ENCODE peak calls at places on chromosomes 16 and 17, in eight cellular contexts. X is BE2C, Y is cardiac muscle cell, Q is brain microvascular endothelial cell, G is lower leg skin, E is neural progenitor cell, K is astrocyte of the cerebellum, N is thoracic aorta. O is an unnamed sample.

GRCh38 chr16:88924834-88925539 is 52.0 kb downstream of the CBFA2T3 start:
- DNase-seq in N (no peak), X (peak), E (peak), G (no peak), K (peak), Q (peak), Y (peak), O (peak)

GRCh38 chr17:50803676-50804075 is 31.7 kb upstream of the WFIKKN2 start:
- DNase-seq in N (no peak), X (no peak), K (no peak), Q (no peak), G (no peak), E (no peak), Y (no peak), O (no peak)

GRCh38 chr16:62363451-62363850 is 327.2 kb upstream of the CDH8 start:
- DNase-seq in G (no peak), N (no peak), X (no peak), Q (no peak), Y (no peak), E (peak), K (no peak), O (peak)

GRCh38 chr17:81037783-81038733 is 3.1 kb downstream of the BAIAP2 start:
- DNase-seq in N (no peak), E (no peak), X (no peak), G (no peak), Y (no peak), K (no peak), Q (no peak), O (no peak)

GRCh38 chr17:34163123-34163522 is 92.0 kb upstream of the CCL2 start:
- DNase-seq in X (no peak), K (no peak), Y (no peak), N (no peak), E (no peak), G (no peak), Q (no peak), O (no peak)

GRCh38 chr16:86825631-86826030 is 247.3 kb downstream of the FOXL1 start:
- DNase-seq in X (no peak), K (no peak), Q (no peak), Y (no peak), E (no peak), N (no peak), G (no peak), O (no peak)

GRCh38 chr17:38579934-38580333 is 25.8 kb downstream of the SRCIN1 start:
- DNase-seq in K (no peak), G (no peak), Q (peak), Y (peak), X (peak), E (peak), N (no peak), O (peak)

GRCh38 chr17:32876414-32877163 is at the start of gene MYO1D:
- DNase-seq in E (peak), N (no peak), Y (no peak), G (peak), K (no peak), X (peak), Q (no peak), O (peak)

GRCh38 chr17:27293898-27294688 is at the start of gene WSB1:
- DNase-seq in Q (peak), Y (peak), G (peak), K (peak), N (peak), E (peak), X (peak), O (peak)

GRCh38 chr17:73165616-73166404 is 1.0 kb downstream of the SSTR2 start:
- DNase-seq in N (no peak), Q (no peak), Y (no peak), K (no peak), E (peak), X (peak), G (no peak), O (no peak)

GRCh38 chr16:264440-264951 is 11.2 kb downstream of the RGS11 start:
- DNase-seq in Y (no peak), G (no peak), N (no peak), K (no peak), X (no peak), E (no peak), Q (no peak), O (no peak)

GRCh38 chr17:61770043-61770442 is 93.3 kb downstream of the BRIP1 start:
- DNase-seq in K (no peak), E (no peak), N (no peak), G (no peak), Y (no peak), Q (peak), X (no peak), O (peak)

DNA sequence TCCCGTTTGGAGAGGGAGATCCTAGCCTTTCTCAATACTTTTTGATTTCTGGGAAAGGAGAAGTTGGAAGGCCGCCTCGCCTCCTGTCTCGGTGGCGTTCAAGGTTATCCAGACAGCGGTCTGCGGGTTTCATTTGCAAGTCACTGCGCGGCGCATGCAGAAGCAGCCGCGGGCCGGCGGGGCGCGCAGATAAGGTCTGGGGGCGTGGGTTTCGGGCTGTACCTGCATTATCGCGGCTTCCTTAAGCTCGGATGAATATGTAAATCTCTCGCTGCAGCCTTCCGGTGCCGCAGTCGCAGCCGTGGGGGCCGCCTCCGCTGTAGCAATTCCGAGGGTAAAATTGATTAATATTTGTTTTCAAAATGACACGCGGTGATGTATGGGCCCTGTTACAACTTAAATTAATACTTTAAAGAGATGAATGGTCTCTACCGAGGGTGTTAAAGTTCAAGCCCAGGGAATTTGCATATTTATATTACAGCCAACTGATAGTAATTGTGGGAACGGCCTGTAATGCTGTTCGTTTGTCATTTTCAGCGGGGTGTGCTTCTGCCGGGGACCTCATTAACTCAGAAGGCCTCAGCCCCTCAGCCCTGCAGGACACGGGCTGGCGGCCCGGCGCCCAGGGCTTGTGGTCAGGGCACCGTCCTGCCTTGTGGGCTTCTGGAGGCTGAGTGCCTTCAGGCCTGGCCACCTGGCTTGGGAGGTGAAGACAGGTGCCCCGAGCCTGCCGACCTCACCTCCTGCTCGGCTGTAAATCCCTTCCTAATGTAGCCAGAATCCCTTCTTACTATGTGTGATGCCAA is 99.4 kb downstream of the CYLD start:
- DNase-seq in E (peak), K (no peak), Q (no peak), Y (peak), X (no peak), G (peak), N (no peak), O (peak)
- H3K4me3 ChIP-seq in E (peak), K (peak), Q (peak), Y (peak), X (no peak), G (no peak), N (peak), O (peak)

GRCh38 chr17:1509255-1509943 is 7.0 kb downstream of the INPP5K start:
- DNase-seq in Y (no peak), N (no peak), E (no peak), X (no peak), K (no peak), G (no peak), Q (no peak), O (peak)
- TF ChIP-seq CTCF in Y (no peak), N (no peak), E (no peak), X (no peak), K (no peak), G (no peak), Q (no peak), O (no peak)

DNA sequence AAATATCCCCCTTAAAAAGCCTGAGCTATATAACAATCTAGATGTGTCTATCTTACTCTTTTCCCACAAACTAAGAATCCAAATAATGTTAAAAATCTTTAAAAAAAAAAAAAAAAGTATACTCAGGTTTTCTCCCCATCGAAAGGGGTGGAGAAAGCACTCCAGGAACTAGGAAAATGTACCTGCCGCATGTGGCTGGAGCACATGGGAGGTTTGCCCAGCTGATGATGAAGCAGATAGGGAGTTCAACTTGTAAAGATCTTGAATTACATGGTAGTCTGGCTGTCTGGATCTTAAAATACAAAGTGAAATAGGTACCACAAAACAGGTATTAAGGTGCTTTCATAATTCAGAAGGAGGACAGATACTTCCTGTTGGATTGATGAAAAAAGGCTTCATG is 8.8 kb upstream of the SLFN14 start:
- DNase-seq in K (no peak), G (no peak), X (no peak), Q (no peak), E (no peak), N (no peak), Y (no peak), O (no peak)
- H3K4me3 ChIP-seq in K (no peak), G (no peak), X (peak), Q (no peak), E (peak), N (no peak), Y (no peak), O (peak)

DNA sequence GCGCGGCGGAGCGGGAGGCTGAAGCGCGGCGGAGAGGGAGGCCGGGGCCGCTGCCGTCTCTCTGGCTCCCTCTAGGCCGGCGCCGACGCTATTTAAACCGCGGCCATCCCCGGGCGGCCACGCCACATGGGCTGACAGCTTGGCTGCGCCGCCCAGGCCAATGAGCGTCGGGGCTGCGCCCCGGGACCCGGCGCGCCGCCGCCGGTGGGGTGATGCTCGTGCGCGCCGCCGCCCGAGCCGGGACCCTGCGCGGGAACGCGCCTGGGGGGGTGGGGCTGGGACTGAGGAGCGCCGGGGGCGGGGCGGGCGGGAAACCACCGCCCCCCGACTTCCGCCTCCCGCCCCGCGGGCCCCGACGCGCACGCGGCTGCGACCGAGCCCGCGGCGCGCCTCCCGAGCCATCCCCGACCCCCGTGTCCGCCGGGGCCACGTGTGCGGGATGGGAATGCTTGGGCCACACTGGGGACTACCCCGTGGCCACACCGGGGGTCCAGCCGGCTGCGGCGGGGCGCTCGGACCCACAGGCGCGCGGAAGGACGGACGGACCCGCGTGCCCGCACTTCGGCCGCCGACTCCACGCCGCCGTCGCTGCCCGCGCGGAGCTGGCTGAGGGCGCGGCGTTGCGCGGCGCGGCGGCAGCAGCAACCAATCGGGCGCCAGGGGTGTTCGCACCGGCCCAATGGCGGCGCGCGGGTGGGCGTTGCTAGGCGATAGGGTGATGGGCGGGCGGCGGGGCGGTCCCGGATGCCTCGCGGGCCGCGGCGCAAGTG is at the start of gene FASN:
- DNase-seq in E (peak), Q (peak), Y (peak), N (peak), G (peak), X (peak), K (peak), O (peak)
- TF ChIP-seq CTCF in E (peak), Q (peak), Y (peak), N (peak), G (no peak), X (peak), K (peak), O (peak)

GRCh38 chr17:180380-181212 is 854 bp downstream of the DOC2B start:
- DNase-seq in Q (no peak), X (no peak), Y (no peak), E (peak), G (no peak), K (no peak), N (no peak), O (no peak)
- H3K4me3 ChIP-seq in Q (no peak), X (no peak), Y (peak), E (peak), G (peak), K (no peak), N (peak), O (no peak)

GRCh38 chr17:68512247-68512966 is at the start of gene PRKAR1A:
- DNase-seq in Y (peak), K (peak), G (peak), X (peak), Q (peak), E (peak), N (peak), O (peak)

GRCh38 chr17:68511671-68512246 is 471 bp upstream of the PRKAR1A start:
- DNase-seq in N (no peak), G (peak), Y (peak), Q (peak), X (peak), K (no peak), E (peak), O (no peak)

GRCh38 chr17:68512967-68513474 is 791 bp downstream of the PRKAR1A start:
- DNase-seq in N (no peak), G (peak), E (peak), X (no peak), Y (peak), Q (peak), K (no peak), O (peak)

GRCh38 chr17:68509151-68510057 is 2.8 kb upstream of the PRKAR1A start:
- DNase-seq in Q (no peak), Y (no peak), K (no peak), X (no peak), N (no peak), E (no peak), G (peak), O (peak)

DNA sequence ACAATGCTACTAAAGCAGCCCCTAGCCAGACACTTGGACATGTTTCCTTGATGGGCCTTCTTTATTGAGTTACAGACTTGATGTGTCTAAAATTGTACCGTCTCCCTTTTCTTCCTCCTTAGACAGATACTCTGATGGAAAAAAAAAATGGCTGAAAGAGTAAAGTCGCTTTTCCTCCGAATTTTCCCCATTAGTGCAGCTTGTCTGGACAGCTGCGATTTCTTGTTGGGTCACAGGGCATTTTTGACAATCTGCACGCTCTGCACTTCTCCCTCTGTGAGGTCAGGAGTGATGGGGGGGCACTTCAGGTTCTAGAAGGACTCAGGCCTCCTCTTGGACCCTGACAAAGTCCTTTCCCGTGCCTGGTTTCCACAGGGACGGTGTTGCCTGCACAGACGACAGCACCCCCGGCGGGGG is 968 bp upstream of the PRKAR1A start:
- DNase-seq in E (no peak), Y (no peak), G (no peak), X (no peak), Q (no peak), K (no peak), N (no peak), O (no peak)
- TF ChIP-seq CTCF in E (no peak), Y (no peak), G (no peak), X (peak), Q (peak), K (no peak), N (no peak), O (no peak)

DNA sequence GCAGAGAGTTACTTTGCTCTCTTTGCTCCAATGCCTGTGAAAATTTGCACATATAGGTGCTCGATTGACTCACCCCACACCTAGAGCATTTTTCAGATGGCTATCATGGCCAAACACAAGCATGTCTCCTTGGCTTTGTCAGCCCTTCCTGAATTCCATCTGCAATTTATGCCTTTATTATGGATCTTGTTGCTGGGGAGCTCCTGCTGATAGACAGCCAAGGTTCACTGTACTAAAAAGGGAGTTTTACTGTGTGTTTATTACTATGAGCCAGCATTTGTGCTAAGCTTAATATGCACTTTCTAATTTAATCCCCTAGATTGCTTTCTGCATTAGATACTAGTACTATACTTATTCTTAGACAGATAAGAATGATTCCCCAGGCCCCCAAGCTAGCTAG is 93.3 kb downstream of the TOX3 start:
- DNase-seq in Y (no peak), X (no peak), Q (no peak), K (no peak), N (no peak), E (no peak), G (no peak), O (no peak)
- H3K4me3 ChIP-seq in Y (no peak), X (no peak), Q (no peak), K (no peak), N (no peak), E (no peak), G (no peak), O (no peak)

GRCh38 chr17:79176792-79177601 is 102.4 kb downstream of the ENGASE start:
- DNase-seq in Y (no peak), E (peak), Q (no peak), G (no peak), X (no peak), N (no peak), K (no peak), O (no peak)

GRCh38 chr17:79174193-79174765 is 99.7 kb downstream of the ENGASE start:
- DNase-seq in K (no peak), E (no peak), G (no peak), N (no peak), Y (no peak), X (no peak), Q (no peak), O (no peak)

GRCh38 chr17:79171152-79171551 is 96.5 kb downstream of the ENGASE start:
- DNase-seq in Q (no peak), Y (no peak), N (no peak), K (no peak), X (no peak), G (no peak), E (no peak), O (no peak)

GRCh38 chr17:79177877-79178276 is 103.3 kb downstream of the ENGASE start:
- DNase-seq in X (no peak), K (no peak), Y (no peak), Q (no peak), E (no peak), G (no peak), N (no peak), O (no peak)

GRCh38 chr17:79174905-79175856 is 100.6 kb downstream of the ENGASE start:
- DNase-seq in Y (no peak), N (no peak), E (no peak), X (no peak), G (no peak), Q (no peak), K (no peak), O (peak)
- TF ChIP-seq CTCF in Y (no peak), N (no peak), E (no peak), X (no peak), G (no peak), Q (no peak), K (no peak), O (no peak)

DNA sequence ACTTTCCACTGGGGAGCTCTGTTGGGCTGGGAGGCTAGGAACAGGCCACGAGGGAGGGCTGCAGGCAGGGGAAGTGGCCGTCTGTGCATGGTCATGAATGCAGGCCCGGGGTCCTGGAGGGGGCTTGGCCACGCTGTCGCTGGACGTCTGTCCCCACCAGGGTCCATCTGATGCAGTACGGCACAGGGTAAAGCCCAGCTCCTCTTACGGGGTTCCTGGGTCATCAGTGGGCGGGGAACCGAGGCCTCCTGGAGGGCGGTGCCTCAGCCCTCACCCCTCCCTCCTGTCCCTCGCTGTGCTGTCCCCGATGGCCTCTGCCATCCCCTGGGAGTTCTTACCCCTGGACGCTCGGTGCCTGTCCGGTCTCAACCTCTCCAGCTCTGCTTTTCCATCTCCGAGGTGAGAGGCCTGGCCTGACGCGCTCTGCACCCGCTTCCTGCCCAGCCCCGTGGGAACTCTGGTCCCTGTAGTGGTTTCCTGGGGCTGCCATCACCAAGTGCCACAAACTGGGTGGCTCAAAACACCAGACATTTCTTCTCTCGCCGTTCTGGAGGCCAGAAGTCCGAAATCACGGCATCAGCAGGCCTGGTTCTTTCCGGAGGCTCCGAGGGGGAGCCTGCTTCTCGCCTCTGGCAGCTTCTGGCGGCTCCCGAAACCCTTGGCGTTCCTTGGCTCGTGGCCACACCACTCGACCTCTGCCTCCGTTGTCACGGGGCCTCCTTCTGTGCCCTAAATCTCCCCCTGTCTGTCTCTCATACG is 182.8 kb downstream of the SEC14L1 start:
- DNase-seq in K (no peak), G (peak), Q (no peak), X (peak), E (no peak), Y (peak), N (no peak), O (no peak)
- H3K4me3 ChIP-seq in K (no peak), G (no peak), Q (peak), X (peak), E (no peak), Y (no peak), N (peak), O (no peak)

GRCh38 chr17:76528528-76529223 is 8.8 kb downstream of the CYGB start:
- DNase-seq in G (no peak), K (no peak), E (no peak), X (peak), Y (peak), Q (no peak), N (no peak), O (no peak)
- TF ChIP-seq CTCF in G (no peak), K (no peak), E (no peak), X (no peak), Y (peak), Q (peak), N (no peak), O (no peak)

O was measured in epithelial cell of esophagus.